ENCODE peak calls at places on chromosomes 6 and 20, in six cellular contexts. One of them, this sample, is unnamed.

GRCh38 chr20:25197173-25197869 is 1.8 kb downstream of the ENTPD6 start:
- DNase-seq in tibial artery: no peak
- DNase-seq in GM12865: no peak
- DNase-seq in heart left ventricle: no peak
- DNase-seq in A549: no peak
- DNase-seq in IMR-90: no peak
- DNase-seq in this sample: no peak

GRCh38 chr6:106051241-106051640 is 34.9 kb upstream of the PRDM1 start:
- DNase-seq in A549: no peak
- DNase-seq in GM12865: no peak
- DNase-seq in tibial artery: no peak
- DNase-seq in IMR-90: no peak
- DNase-seq in heart left ventricle: no peak
- DNase-seq in this sample: no peak

GRCh38 chr6:107026965-107027364 is 1.0 kb upstream of the MTRES1 start:
- DNase-seq in A549: no peak
- DNase-seq in GM12865: no peak
- DNase-seq in heart left ventricle: no peak
- DNase-seq in tibial artery: no peak
- DNase-seq in IMR-90: no peak
- DNase-seq in this sample: no peak

GRCh38 chr20:16267526-16267925 is 305.7 kb downstream of the KIF16B start:
- DNase-seq in GM12865: no peak
- DNase-seq in heart left ventricle: no peak
- DNase-seq in IMR-90: no peak
- DNase-seq in tibial artery: no peak
- DNase-seq in A549: no peak
- DNase-seq in this sample: no peak

GRCh38 chr20:37567671-37568588 is 40.3 kb upstream of the BLCAP start:
- DNase-seq in A549: no peak
- DNase-seq in IMR-90: no peak
- DNase-seq in heart left ventricle: no peak
- DNase-seq in tibial artery: peak
- DNase-seq in GM12865: no peak
- DNase-seq in this sample: no peak

GRCh38 chr20:47982574-47983360 is 197.5 kb upstream of the SULF2 start:
- DNase-seq in IMR-90: no peak
- DNase-seq in GM12865: peak
- DNase-seq in A549: no peak
- DNase-seq in heart left ventricle: no peak
- DNase-seq in tibial artery: no peak
- DNase-seq in this sample: no peak

GRCh38 chr6:64415936-64416335 is 780.3 kb downstream of the PHF3 start:
- DNase-seq in heart left ventricle: no peak
- DNase-seq in IMR-90: no peak
- DNase-seq in A549: no peak
- DNase-seq in tibial artery: no peak
- DNase-seq in GM12865: no peak
- DNase-seq in this sample: no peak

GRCh38 chr6:96716221-96716620 is 121.1 kb downstream of the GPR63 start:
- DNase-seq in heart left ventricle: no peak
- DNase-seq in IMR-90: no peak
- DNase-seq in GM12865: no peak
- DNase-seq in tibial artery: no peak
- DNase-seq in A549: no peak
- DNase-seq in this sample: no peak

GRCh38 chr6:159404296-159404695 is 235.1 kb downstream of the FNDC1 start:
- DNase-seq in A549: no peak
- DNase-seq in GM12865: no peak
- DNase-seq in IMR-90: no peak
- DNase-seq in heart left ventricle: no peak
- DNase-seq in tibial artery: no peak
- DNase-seq in this sample: no peak

GRCh38 chr20:60820918-60821317 is 431.1 kb upstream of the CDH4 start:
- DNase-seq in GM12865: no peak
- DNase-seq in A549: no peak
- DNase-seq in IMR-90: no peak
- DNase-seq in tibial artery: no peak
- DNase-seq in heart left ventricle: no peak
- DNase-seq in this sample: no peak

GRCh38 chr6:16533721-16534136 is 227.5 kb downstream of the ATXN1 start:
- DNase-seq in heart left ventricle: no peak
- DNase-seq in tibial artery: no peak
- DNase-seq in GM12865: no peak
- DNase-seq in A549: no peak
- DNase-seq in IMR-90: peak
- DNase-seq in this sample: no peak

GRCh38 chr20:63536997-63537524 is at the start of gene PTK6:
- DNase-seq in heart left ventricle: no peak
- DNase-seq in A549: peak
- DNase-seq in IMR-90: no peak
- DNase-seq in tibial artery: no peak
- DNase-seq in GM12865: peak
- DNase-seq in this sample: no peak

GRCh38 chr6:75155586-75155985 is 50.3 kb downstream of the COL12A1 start:
- DNase-seq in heart left ventricle: no peak
- DNase-seq in tibial artery: no peak
- DNase-seq in A549: no peak
- DNase-seq in GM12865: no peak
- DNase-seq in IMR-90: no peak
- DNase-seq in this sample: no peak

GRCh38 chr6:36139991-36140710 is 9.8 kb downstream of the MAPK13 start:
- DNase-seq in GM12865: no peak
- DNase-seq in heart left ventricle: no peak
- DNase-seq in IMR-90: no peak
- DNase-seq in tibial artery: no peak
- DNase-seq in A549: no peak
- DNase-seq in this sample: no peak

GRCh38 chr6:34243131-34243771 is 5.6 kb downstream of the SMIM29 start:
- DNase-seq in GM12865: no peak
- DNase-seq in tibial artery: peak
- DNase-seq in heart left ventricle: no peak
- DNase-seq in A549: no peak
- DNase-seq in IMR-90: peak
- DNase-seq in this sample: no peak

GRCh38 chr6:165762876-165763275 is 99.8 kb upstream of the PDE10A start:
- DNase-seq in heart left ventricle: no peak
- DNase-seq in GM12865: no peak
- DNase-seq in tibial artery: no peak
- DNase-seq in IMR-90: peak
- DNase-seq in A549: no peak
- DNase-seq in this sample: no peak

GRCh38 chr6:158322724-158323560 is 10.7 kb downstream of the TULP4 start:
- DNase-seq in tibial artery: no peak
- DNase-seq in heart left ventricle: no peak
- DNase-seq in A549: peak
- DNase-seq in GM12865: peak
- DNase-seq in IMR-90: peak
- DNase-seq in this sample: peak

GRCh38 chr6:39344821-39345280 is 22.3 kb upstream of the KCNK16 start:
- DNase-seq in tibial artery: no peak
- DNase-seq in GM12865: no peak
- DNase-seq in A549: no peak
- DNase-seq in heart left ventricle: no peak
- DNase-seq in IMR-90: no peak
- DNase-seq in this sample: no peak

GRCh38 chr6:18501313-18502013 is 114.3 kb downstream of the RNF144B start:
- DNase-seq in A549: no peak
- DNase-seq in GM12865: no peak
- DNase-seq in IMR-90: peak
- DNase-seq in tibial artery: peak
- DNase-seq in heart left ventricle: peak
- DNase-seq in this sample: no peak

GRCh38 chr6:41894366-41895299 is 542 bp downstream of the USP49 start:
- DNase-seq in heart left ventricle: no peak
- DNase-seq in GM12865: no peak
- DNase-seq in tibial artery: no peak
- DNase-seq in A549: no peak
- DNase-seq in IMR-90: no peak
- DNase-seq in this sample: no peak

DNA sequence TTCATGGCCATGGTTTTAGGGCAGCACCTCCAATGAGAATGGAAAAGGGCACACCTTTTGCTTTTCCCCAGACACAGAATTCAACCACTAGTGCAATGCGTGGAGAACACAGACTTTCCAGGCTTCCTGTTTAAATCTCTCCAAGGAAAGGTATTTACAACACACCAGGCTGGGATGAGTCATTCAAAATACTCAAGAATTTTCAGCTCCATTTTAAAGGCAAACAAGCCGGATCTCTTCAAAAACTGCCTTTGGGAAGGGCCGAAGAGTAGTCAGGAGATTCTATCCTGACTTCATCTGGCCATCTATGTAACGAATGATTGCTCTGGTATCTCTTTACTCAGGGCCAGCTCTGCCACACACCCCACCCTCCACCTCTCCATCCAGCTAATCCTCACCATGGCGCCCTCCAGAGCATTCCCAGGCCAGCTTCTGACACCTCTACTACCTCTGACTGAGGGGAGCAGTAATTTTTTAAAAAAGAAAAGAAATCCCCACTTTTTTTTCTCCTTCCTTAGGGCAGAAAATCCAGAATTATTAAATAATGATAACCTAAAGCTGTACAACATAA is 254.6 kb downstream of the LY86 start:
- DNase-seq in GM12865: no peak
- DNase-seq in heart left ventricle: no peak
- DNase-seq in IMR-90: peak
- DNase-seq in A549: peak
- DNase-seq in tibial artery: no peak
- DNase-seq in this sample: no peak
- TF ChIP-seq CTCF in GM12865: no peak
- TF ChIP-seq CTCF in heart left ventricle: no peak
- TF ChIP-seq CTCF in IMR-90: no peak
- TF ChIP-seq CTCF in A549: no peak
- TF ChIP-seq CTCF in tibial artery: no peak
- TF ChIP-seq CTCF in this sample: no peak

DNA sequence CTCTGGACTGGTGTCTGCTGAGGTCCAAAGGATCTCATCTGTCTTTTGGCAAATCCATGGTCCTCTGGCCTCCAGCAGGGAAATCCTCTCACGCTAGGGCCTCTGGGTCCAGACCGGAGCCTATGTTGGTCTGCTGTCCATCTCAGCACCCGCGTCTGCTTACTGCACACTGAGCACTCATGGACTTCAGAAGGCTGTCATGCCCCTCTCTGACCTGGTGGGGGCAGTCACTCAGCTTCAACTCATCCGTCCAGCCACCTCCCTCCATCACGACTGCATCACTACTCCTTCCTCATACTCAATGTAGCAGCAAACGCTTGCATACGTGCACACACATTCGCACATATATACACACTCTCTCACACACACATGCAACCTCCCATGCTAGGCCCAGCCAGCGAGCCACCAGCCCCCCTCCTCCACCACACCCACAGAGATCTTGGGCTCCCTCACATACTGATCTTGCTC is 33.3 kb downstream of the GABRR2 start:
- DNase-seq in A549: peak
- DNase-seq in IMR-90: peak
- DNase-seq in tibial artery: no peak
- DNase-seq in heart left ventricle: no peak
- DNase-seq in GM12865: peak
- DNase-seq in this sample: peak
- TF ChIP-seq CTCF in A549: no peak
- TF ChIP-seq CTCF in IMR-90: peak
- TF ChIP-seq CTCF in tibial artery: no peak
- TF ChIP-seq CTCF in heart left ventricle: no peak
- TF ChIP-seq CTCF in GM12865: peak
- TF ChIP-seq CTCF in this sample: peak

DNA sequence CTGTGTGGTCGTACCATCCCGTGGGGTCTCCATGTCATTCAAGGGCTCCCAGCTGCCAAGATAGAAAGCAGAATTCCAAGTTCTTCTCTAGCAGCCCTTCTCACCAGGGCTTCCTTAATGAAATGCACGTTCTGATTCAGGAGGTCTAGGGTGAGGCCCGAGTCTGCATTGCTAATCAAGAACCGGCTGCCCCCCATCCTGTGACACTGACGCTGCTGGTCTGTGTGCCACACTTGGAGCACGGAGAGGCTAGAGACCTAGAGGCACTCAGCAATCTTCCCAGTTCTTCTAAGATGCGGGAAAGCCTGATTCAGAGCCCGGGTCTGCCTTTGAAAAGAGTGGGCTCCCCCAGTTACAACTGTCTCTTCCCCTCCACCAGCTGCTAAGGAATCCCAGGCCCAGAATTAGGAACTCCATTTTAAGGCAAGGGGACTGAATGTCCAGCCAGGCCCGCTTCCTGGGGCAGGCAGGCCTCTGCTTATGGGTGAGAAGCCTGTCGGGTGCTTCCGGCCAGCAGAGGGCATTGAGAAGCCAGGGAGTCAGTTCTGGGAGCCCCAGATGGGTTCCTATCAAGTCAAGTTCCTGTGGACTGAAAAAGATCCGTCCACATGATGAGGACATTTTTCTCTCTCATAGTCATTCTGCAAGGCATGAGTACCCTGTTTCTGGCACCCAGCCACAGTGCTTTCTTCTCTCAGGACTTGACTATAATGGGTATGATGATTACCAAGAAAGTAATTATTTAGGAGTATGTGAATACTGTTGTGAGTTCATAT is 69.8 kb upstream of the RIN2 start:
- DNase-seq in GM12865: peak
- DNase-seq in tibial artery: peak
- DNase-seq in IMR-90: peak
- DNase-seq in heart left ventricle: peak
- DNase-seq in A549: peak
- DNase-seq in this sample: peak
- TF ChIP-seq CTCF in GM12865: peak
- TF ChIP-seq CTCF in tibial artery: peak
- TF ChIP-seq CTCF in IMR-90: peak
- TF ChIP-seq CTCF in heart left ventricle: peak
- TF ChIP-seq CTCF in A549: peak
- TF ChIP-seq CTCF in this sample: peak

GRCh38 chr20:44166008-44166407 is 21.0 kb downstream of the JPH2 start:
- DNase-seq in heart left ventricle: no peak
- DNase-seq in tibial artery: no peak
- DNase-seq in GM12865: no peak
- DNase-seq in A549: peak
- DNase-seq in IMR-90: peak
- DNase-seq in this sample: no peak
- TF ChIP-seq CTCF in heart left ventricle: no peak
- TF ChIP-seq CTCF in tibial artery: no peak
- TF ChIP-seq CTCF in GM12865: no peak
- TF ChIP-seq CTCF in A549: no peak
- TF ChIP-seq CTCF in IMR-90: no peak
- TF ChIP-seq CTCF in this sample: no peak

This sample was measured in HFF-Myc.